ENCODE peak calls at places on chromosomes 1 and 21, in nine cellular contexts. S, X, K, U, P, O, R, I and G are unnamed samples.

GRCh38 chr1:172460901-172461315 is 17.0 kb upstream of the PIGC start:
- DNase-seq in R (no peak), X (no peak), O (peak; percentile 41), U (no peak), S (peak; percentile 44), I (no peak), K (no peak), P (no peak), G (peak; percentile 36)

GRCh38 chr1:24902471-24902891 is 27.6 kb downstream of the RUNX3 start:
- DNase-seq in R (no peak), O (no peak), X (no peak), I (no peak), K (no peak), S (no peak), U (no peak), P (peak; percentile 10), G (no peak)

GRCh38 chr21:29287383-29287782 is 11.3 kb upstream of the BACH1 start:
- DNase-seq in S (peak; percentile 60), U (peak; percentile 31), P (peak; percentile 14), O (peak; percentile 73), I (no peak), X (peak; percentile 44), K (no peak), R (no peak), G (peak; percentile 31)

GRCh38 chr1:90391116-90391515 is 326.0 kb downstream of the BARHL2 start:
- DNase-seq in K (no peak), R (no peak), P (no peak), X (peak; percentile 6), S (peak; percentile 49), U (no peak), I (no peak), O (peak; percentile 4), G (peak; percentile 43)

GRCh38 chr21:42317826-42318746 is 2.9 kb upstream of the TFF3 start:
- DNase-seq in U (no peak), P (no peak), O (no peak), I (no peak), X (no peak), S (no peak), K (no peak), R (no peak), G (no peak)

GRCh38 chr1:225662155-225662554 is 9.2 kb upstream of the ENAH start:
- DNase-seq in U (no peak), X (no peak), P (no peak), I (no peak), K (no peak), O (no peak), R (no peak), S (no peak), G (peak; percentile 29)

GRCh38 chr1:46171872-46172271 is 3.0 kb upstream of the TSPAN1 start:
- DNase-seq in K (no peak), R (no peak), U (no peak), S (no peak), X (no peak), P (no peak), O (no peak), I (peak; percentile 74), G (no peak)

GRCh38 chr1:117561551-117561950 is 44.3 kb upstream of the TENT5C start:
- DNase-seq in I (no peak), X (no peak), K (no peak), S (no peak), O (no peak), U (no peak), R (no peak), P (no peak), G (no peak)

GRCh38 chr1:162977944-162978568 is 91.1 kb upstream of the RGS4 start:
- DNase-seq in I (no peak), O (peak; percentile 88), U (no peak), S (no peak), P (no peak), X (peak; percentile 58), K (no peak), R (no peak), G (no peak)

GRCh38 chr1:228860911-228861829 is 125.9 kb downstream of the RHOU start:
- DNase-seq in I (no peak), X (peak; percentile 83), K (no peak), U (peak; percentile 80), S (no peak), P (peak; percentile 50), R (no peak), O (peak; percentile 69), G (peak; percentile 78)

GRCh38 chr1:236524142-236524891 is 535 bp downstream of the LGALS8 start:
- DNase-seq in R (no peak), U (peak; percentile 80), O (peak; percentile 88), X (peak; percentile 96), I (no peak), S (peak; percentile 75), K (peak; percentile 28), P (peak; percentile 86), G (peak; percentile 81)

GRCh38 chr1:229596961-229597699 is 28.8 kb downstream of the TAF5L start:
- DNase-seq in O (peak; percentile 37), K (no peak), S (no peak), I (no peak), U (peak; percentile 64), P (no peak), X (peak; percentile 79), R (peak; percentile 76), G (peak; percentile 74)

GRCh38 chr1:198449281-198449680 is 91.2 kb downstream of the ATP6V1G3 start:
- DNase-seq in K (no peak), I (no peak), R (no peak), X (no peak), O (no peak), S (no peak), U (no peak), P (no peak), G (no peak)

GRCh38 chr1:189429610-189430009 is 1048.1 kb downstream of the BRINP3 start:
- DNase-seq in K (no peak), U (no peak), R (no peak), X (peak; percentile 0), O (peak; percentile 54), P (peak; percentile 66), S (peak; percentile 35), I (no peak), G (peak; percentile 58)

GRCh38 chr1:7010534-7011200 is 225.4 kb downstream of the CAMTA1 start:
- DNase-seq in X (no peak), I (peak; percentile 75), S (no peak), K (no peak), R (no peak), O (no peak), U (no peak), P (no peak), G (no peak)

GRCh38 chr1:198691063-198691462 is 52.2 kb downstream of the PTPRC start:
- DNase-seq in K (no peak), P (no peak), O (no peak), S (no peak), R (no peak), X (no peak), I (no peak), U (no peak), G (no peak)

GRCh38 chr21:21200939-21201610 is 202.9 kb downstream of the NCAM2 start:
- DNase-seq in K (no peak), X (peak; percentile 42), U (peak; percentile 2), S (peak; percentile 22), P (no peak), I (no peak), R (no peak), O (peak; percentile 28), G (peak; percentile 65)

GRCh38 chr1:180266275-180267210 is 36.5 kb downstream of the LHX4 start:
- DNase-seq in X (no peak), P (no peak), S (no peak), O (no peak), R (no peak), K (no peak), U (no peak), I (no peak), G (no peak)
- TF ChIP-seq CTCF in X (no peak), P (no peak), S (no peak), O (no peak), R (no peak), K (no peak), U (no peak), I (no peak), G (no peak)

DNA sequence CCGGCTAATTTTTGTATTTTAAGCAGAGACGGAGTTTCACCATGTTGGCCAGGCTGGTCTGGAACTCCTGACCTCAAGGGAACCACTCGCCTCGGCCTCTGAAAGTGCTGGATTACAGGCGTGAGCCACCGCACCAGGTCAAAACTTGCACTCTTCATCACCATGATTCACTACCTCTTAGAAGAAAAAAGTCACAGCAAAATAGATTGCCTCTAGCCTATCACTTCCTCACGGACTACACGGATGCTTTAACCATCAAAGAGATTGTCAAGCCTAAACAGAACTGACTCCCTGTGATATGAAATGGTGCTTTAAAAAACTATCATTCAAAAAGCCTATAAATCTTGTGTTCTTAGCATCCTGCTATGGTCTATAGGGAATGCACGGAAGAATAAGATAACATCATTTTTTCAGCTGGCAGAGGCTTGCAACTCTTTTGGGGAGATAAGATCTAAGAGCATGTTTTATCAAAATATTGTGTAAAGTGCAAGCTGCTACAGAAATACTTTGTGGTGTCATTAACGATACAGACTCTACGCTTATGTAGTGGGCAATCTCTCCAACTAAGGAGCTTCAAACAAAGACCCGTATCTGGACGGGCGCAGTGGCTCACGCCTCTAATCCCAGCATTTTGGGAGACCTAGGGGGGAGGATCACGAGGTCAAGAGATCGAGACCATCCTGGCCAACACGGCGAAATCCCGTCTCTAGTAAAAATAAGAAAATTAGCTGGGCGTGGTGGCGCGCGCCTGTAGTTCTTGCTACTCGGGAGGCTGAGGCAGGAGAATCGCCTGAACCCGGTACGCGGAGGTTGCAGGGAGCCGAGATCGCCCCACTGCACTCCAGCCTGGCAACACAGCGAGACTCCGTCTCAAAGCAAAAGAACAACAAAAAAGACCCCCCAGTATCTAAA is 966 bp downstream of the TFB2M start:
- DNase-seq in P (no peak), O (no peak), R (no peak), X (peak; percentile 45), K (no peak), I (no peak), S (no peak), U (no peak), G (no peak)
- TF ChIP-seq CTCF in P (no peak), O (no peak), R (no peak), X (no peak), K (no peak), I (no peak), S (no peak), U (no peak), G (no peak)

GRCh38 chr21:17554619-17555472 is 42.0 kb downstream of the CXADR start:
- DNase-seq in X (peak; percentile 35), U (no peak), I (no peak), P (no peak), O (peak; percentile 36), R (no peak), K (no peak), S (peak; percentile 25), G (peak; percentile 16)
- TF ChIP-seq CTCF in X (peak; percentile 42), U (peak; percentile 43), I (no peak), P (no peak), O (peak; percentile 20), R (peak; percentile 4), K (no peak), S (peak; percentile 23), G (peak; percentile 9)

GRCh38 chr1:78047131-78047530 is 1.4 kb downstream of the GIPC2 start:
- DNase-seq in K (no peak), S (peak; percentile 77), U (no peak), X (no peak), R (no peak), O (no peak), P (no peak), I (no peak), G (no peak)
- TF ChIP-seq CTCF in K (no peak), S (no peak), U (no peak), X (no peak), R (peak; percentile 17), O (no peak), P (no peak), I (no peak), G (no peak)